ENCODE peak calls at places on chromosomes 4 and X, in five cellular contexts. Q is upper lobe of right lung, G is astrocyte, T is tibial artery, F is HepG2. X is an unnamed sample. For H3K27me3, the result is how much of the 10 kb centered on the place peaks cover.

GRCh38 chrX:130125090-130125489 is 14.8 kb upstream of the ELF4 start:
- DNase-seq in Q (no peak), G (no peak), T (peak), F (no peak), X (peak)

GRCh38 chr4:140637836-140638235 is 69.1 kb upstream of the UCP1 start:
- DNase-seq in Q (no peak), G (no peak), T (no peak), F (peak), X (peak)

GRCh38 chrX:9133426-9133825 is 99.5 kb upstream of the FAM9B start:
- DNase-seq in Q (no peak), G (peak), T (no peak), F (no peak), X (peak)

GRCh38 chr4:11529625-11530201 is 101.0 kb upstream of the HS3ST1 start:
- DNase-seq in Q (no peak), G (peak), T (no peak), F (no peak), X (peak)

GRCh38 chr4:29467044-29467717 is 1253.0 kb upstream of the PCDH7 start:
- DNase-seq in Q (no peak), G (no peak), T (no peak), F (no peak), X (no peak)

GRCh38 chr4:93981594-93981993 is 153.0 kb downstream of the ATOH1 start:
- DNase-seq in Q (no peak), G (no peak), T (no peak), F (no peak), X (no peak)

GRCh38 chr4:79747252-79747651 is 325.8 kb downstream of the ANTXR2 start:
- DNase-seq in Q (no peak), G (no peak), T (no peak), F (no peak), X (no peak)

GRCh38 chrX:24768556-24768955 is 74.8 kb downstream of the POLA1 start:
- DNase-seq in Q (no peak), G (no peak), T (no peak), F (no peak), X (no peak)

GRCh38 chrX:1903380-1903935 is 288.6 kb downstream of the ASMT start:
- DNase-seq in Q (no peak), G (peak), T (no peak), F (peak), X (peak)

GRCh38 chrX:45840411-45840950 is 639.8 kb upstream of the DIPK2B start:
- DNase-seq in Q (no peak), G (no peak), T (no peak), F (no peak), X (no peak)

GRCh38 chr4:174427562-174428140 is 94.6 kb downstream of the HPGD start:
- DNase-seq in Q (no peak), G (no peak), T (no peak), F (no peak), X (peak)

GRCh38 chr4:95232358-95233156 is 316.2 kb downstream of the UNC5C start:
- DNase-seq in Q (no peak), G (no peak), T (no peak), F (no peak), X (no peak)

GRCh38 chr4:109801099-109801789 is 555 bp downstream of the CFI start:
- DNase-seq in Q (no peak), G (no peak), T (no peak), F (no peak), X (no peak)

GRCh38 chr4:112766422-112766821 is 129.5 kb downstream of the LARP7 start:
- DNase-seq in Q (no peak), G (no peak), T (no peak), F (no peak), X (peak)

GRCh38 chr4:112767386-112767785 is 130.4 kb downstream of the LARP7 start:
- DNase-seq in Q (no peak), G (no peak), T (no peak), F (no peak), X (no peak)

GRCh38 chr4:112770111-112770510 is 133.2 kb downstream of the LARP7 start:
- DNase-seq in Q (no peak), G (no peak), T (no peak), F (no peak), X (no peak)

GRCh38 chr4:112765317-112765989 is 128.5 kb downstream of the LARP7 start:
- DNase-seq in Q (no peak), G (no peak), T (no peak), F (peak), X (peak)
- H3K4me3 ChIP-seq in Q (no peak), G (no peak), T (no peak), F (no peak), X (no peak)

GRCh38 chr4:104491396-104491821 is 3.3 kb downstream of the CXXC4 start:
- DNase-seq in Q (peak), G (peak), T (no peak), F (no peak), X (no peak)

GRCh38 chr4:104494822-104495559 is at the start of gene CXXC4:
- DNase-seq in Q (peak), G (peak), T (peak), F (peak), X (peak)

GRCh38 chr4:104491826-104492771 is 2.6 kb downstream of the CXXC4 start:
- DNase-seq in Q (no peak), G (peak), T (no peak), F (no peak), X (peak)

GRCh38 chr4:104494161-104494560 is 533 bp downstream of the CXXC4 start:
- DNase-seq in Q (no peak), G (no peak), T (no peak), F (peak), X (no peak)

GRCh38 chr4:104493071-104493831 is 1.4 kb downstream of the CXXC4 start:
- DNase-seq in Q (no peak), G (no peak), T (no peak), F (no peak), X (no peak)
- H3K27me3 ChIP-seq in Q (under half), G (under half), T (under half), F (under half), X (under half)

DNA sequence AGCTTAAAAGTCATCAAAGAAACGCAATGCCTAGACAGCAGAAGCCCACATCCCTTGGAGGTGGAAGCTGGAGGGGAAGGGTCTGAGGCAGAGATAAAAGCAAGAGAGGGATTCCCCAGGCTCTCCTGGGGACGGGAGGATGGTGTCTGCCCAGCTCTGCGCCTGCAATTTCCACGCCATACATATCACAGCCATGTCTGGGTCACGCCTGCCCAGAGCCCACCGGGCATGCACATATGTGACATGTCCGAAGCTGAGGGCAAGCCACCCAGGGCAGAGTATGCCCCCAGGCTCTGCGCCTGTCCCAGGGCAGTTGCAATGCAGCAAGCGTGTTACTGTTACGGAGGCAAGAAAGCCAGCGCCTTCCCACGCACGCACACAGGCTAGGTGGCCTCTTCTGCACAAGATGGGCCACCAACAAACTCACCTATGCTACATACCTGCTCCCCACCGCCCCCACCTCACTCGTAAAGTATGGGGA is 1.2 kb downstream of the FGF13 start:
- DNase-seq in Q (no peak), G (no peak), T (no peak), F (no peak), X (no peak)
- H3K4me3 ChIP-seq in Q (peak), G (peak), T (peak), F (no peak), X (no peak)

GRCh38 chr4:4884611-4885010 is 25.1 kb downstream of the MSX1 start:
- DNase-seq in Q (no peak), G (no peak), T (peak), F (no peak), X (no peak)
- H3K27me3 ChIP-seq in Q (under half), G (under half), T (under half), F (under half), X (under half)

GRCh38 chr4:168487821-168488162 is 7.5 kb upstream of the DDX60L start:
- DNase-seq in Q (no peak), G (no peak), T (no peak), F (no peak), X (no peak)
- H3K4me3 ChIP-seq in Q (no peak), G (no peak), T (no peak), F (no peak), X (no peak)

GRCh38 chr4:995311-996026 is 2.3 kb upstream of the SLC26A1 start:
- DNase-seq in Q (no peak), G (no peak), T (no peak), F (no peak), X (no peak)
- H3K27me3 ChIP-seq in Q (under half), G (under half), T (under half), F (under half), X (under half)

X was measured in bronchial epithelial cell.